ENCODE peak calls at places on chromosomes 3 and 15, in seven cellular contexts. U is RWPE1, P is putamen, Y is NCI-H187, Q is globus pallidus, D is fibroblast of mammary gland, K is aorta. C is an unnamed sample.

GRCh38 chr3:50264964-50265485 is 3.9 kb upstream of the SEMA3B start:
- DNase-seq in U (no peak), P (no peak), Y (no peak), Q (no peak), D (no peak), K (peak; percentile 59), C (no peak)

GRCh38 chr3:78604328-78604727 is 1163.5 kb downstream of the ROBO1 start:
- DNase-seq in U (peak; percentile 1), P (no peak), Y (no peak), Q (no peak), D (peak; percentile 89), K (no peak), C (peak; percentile 40)

GRCh38 chr3:16148783-16149182 is 25.7 kb upstream of the GALNT15 start:
- DNase-seq in U (no peak), P (peak; percentile 33), Y (no peak), Q (no peak), D (peak; percentile 97), K (peak; percentile 72), C (peak; percentile 22)

GRCh38 chr3:150613034-150613433 is 9.9 kb downstream of the SELENOT start:
- DNase-seq in U (no peak), P (no peak), Y (no peak), Q (no peak), D (no peak), K (no peak), C (no peak)

GRCh38 chr15:17026633-17027032 is 3515.0 kb downstream of the GOLGA6L6 start:
- DNase-seq in U (no peak), P (no peak), Y (no peak), Q (no peak), D (no peak), K (no peak), C (no peak)

GRCh38 chr15:93382196-93382820 is 293.3 kb upstream of the RGMA start:
- DNase-seq in U (no peak), P (no peak), Y (no peak), Q (no peak), D (no peak), K (no peak), C (no peak)

GRCh38 chr3:134356411-134357040 is 17.7 kb downstream of the AMOTL2 start:
- DNase-seq in U (no peak), P (no peak), Y (no peak), Q (no peak), D (no peak), K (peak; percentile 10), C (no peak)

GRCh38 chr15:69607101-69607500 is 154.5 kb downstream of the RPLP1 start:
- DNase-seq in U (no peak), P (no peak), Y (no peak), Q (no peak), D (no peak), K (peak; percentile 61), C (no peak)

GRCh38 chr3:50652709-50653108 is 22.0 kb upstream of the DOCK3 start:
- DNase-seq in U (peak; percentile 45), P (no peak), Y (no peak), Q (no peak), D (peak; percentile 19), K (no peak), C (no peak)

GRCh38 chr3:131850223-131850622 is 184.6 kb downstream of the CPNE4 start:
- DNase-seq in U (no peak), P (no peak), Y (no peak), Q (no peak), D (no peak), K (no peak), C (no peak)

GRCh38 chr3:141367038-141367730 is 1.1 kb upstream of the ZBTB38 start:
- DNase-seq in U (peak; percentile 83), P (no peak), Y (no peak), Q (no peak), D (peak; percentile 100), K (peak; percentile 61), C (peak; percentile 99)

GRCh38 chr3:155131104-155131503 is 51.0 kb downstream of the MME start:
- DNase-seq in U (peak; percentile 72), P (no peak), Y (no peak), Q (no peak), D (peak; percentile 78), K (no peak), C (peak; percentile 97)

GRCh38 chr3:190892328-190893011 is 30.0 kb upstream of the GMNC start:
- DNase-seq in U (no peak), P (no peak), Y (no peak), Q (no peak), D (peak; percentile 23), K (no peak), C (no peak)

GRCh38 chr3:31980530-31981205 is 394 bp downstream of the OSBPL10 start:
- DNase-seq in U (no peak), P (peak; percentile 22), Y (no peak), Q (no peak), D (peak; percentile 29), K (peak; percentile 66), C (peak; percentile 64)

GRCh38 chr3:190531406-190531805 is 17.5 kb downstream of the IL1RAP start:
- DNase-seq in U (peak; percentile 38), P (no peak), Y (no peak), Q (no peak), D (no peak), K (no peak), C (peak; percentile 70)

GRCh38 chr3:169147246-169148008 is 516.1 kb downstream of the MECOM start:
- DNase-seq in U (peak; percentile 74), P (no peak), Y (peak; percentile 28), Q (no peak), D (peak; percentile 29), K (peak; percentile 57), C (no peak)

GRCh38 chr3:121667333-121667732 is 6.6 kb upstream of the HCLS1 start:
- DNase-seq in U (no peak), P (no peak), Y (no peak), Q (no peak), D (no peak), K (no peak), C (no peak)

GRCh38 chr3:135576786-135577185 is 388.7 kb upstream of the PPP2R3A start:
- DNase-seq in U (no peak), P (no peak), Y (no peak), Q (no peak), D (no peak), K (no peak), C (no peak)

GRCh38 chr3:71425491-71426071 is 157.9 kb downstream of the FOXP1 start:
- DNase-seq in U (no peak), P (no peak), Y (no peak), Q (no peak), D (peak; percentile 95), K (no peak), C (peak; percentile 67)

GRCh38 chr3:117393801-117394200 is 684.2 kb downstream of the TUSC7 start:
- DNase-seq in U (no peak), P (no peak), Y (no peak), Q (no peak), D (no peak), K (no peak), C (no peak)

GRCh38 chr15:99704444-99704838 is 28.8 kb downstream of the LYSMD4 start:
- DNase-seq in U (peak; percentile 65), P (peak; percentile 84), Y (no peak), Q (peak; percentile 89), D (peak; percentile 91), K (no peak), C (peak; percentile 45)

GRCh38 chr3:141498592-141499223 is 11.9 kb downstream of the RASA2 start:
- DNase-seq in U (no peak), P (no peak), Y (no peak), Q (peak; percentile 14), D (no peak), K (peak; percentile 71), C (no peak)

GRCh38 chr3:61927332-61927731 is 366.0 kb downstream of the PTPRG start:
- DNase-seq in U (no peak), P (peak; percentile 47), Y (no peak), Q (peak; percentile 51), D (peak; percentile 94), K (peak; percentile 87), C (no peak)

GRCh38 chr15:86061581-86061980 is 18.1 kb upstream of the AGBL1 start:
- DNase-seq in U (no peak), P (no peak), Y (no peak), Q (no peak), D (no peak), K (no peak), C (no peak)

GRCh38 chr3:115702598-115702997 is 79.3 kb downstream of the GAP43 start:
- DNase-seq in U (no peak), P (no peak), Y (no peak), Q (no peak), D (no peak), K (no peak), C (no peak)

GRCh38 chr15:73800662-73801345 is 47.7 kb upstream of the INSYN1 start:
- DNase-seq in U (peak; percentile 80), P (peak; percentile 47), Y (no peak), Q (peak; percentile 77), D (peak; percentile 83), K (peak; percentile 79), C (peak; percentile 49)

GRCh38 chr3:177438596-177439220 is 241.4 kb upstream of the TBL1XR1 start:
- DNase-seq in U (no peak), P (no peak), Y (no peak), Q (no peak), D (no peak), K (no peak), C (no peak)

GRCh38 chr3:194537732-194538247 is 51.0 kb upstream of the ATP13A3 start:
- DNase-seq in U (peak; percentile 35), P (no peak), Y (no peak), Q (no peak), D (peak; percentile 35), K (peak; percentile 61), C (peak; percentile 40)

GRCh38 chr3:116048991-116049390 is 396.3 kb downstream of the LSAMP start:
- DNase-seq in U (no peak), P (no peak), Y (no peak), Q (no peak), D (no peak), K (no peak), C (no peak)

GRCh38 chr15:23566070-23567050 is 886 bp downstream of the MKRN3 start:
- DNase-seq in U (no peak), P (peak; percentile 34), Y (peak; percentile 35), Q (peak; percentile 61), D (no peak), K (no peak), C (no peak)

GRCh38 chr15:31255176-31255510 is 71.5 kb upstream of the KLF13 start:
- DNase-seq in U (no peak), P (no peak), Y (no peak), Q (no peak), D (no peak), K (no peak), C (no peak)

GRCh38 chr3:190617185-190617584 is 103.3 kb downstream of the IL1RAP start:
- DNase-seq in U (peak; percentile 3), P (no peak), Y (no peak), Q (peak; percentile 7), D (no peak), K (peak; percentile 60), C (no peak)

GRCh38 chr3:70038671-70039070 is 39.1 kb downstream of the SAMMSON start:
- DNase-seq in U (no peak), P (no peak), Y (no peak), Q (no peak), D (no peak), K (no peak), C (no peak)

GRCh38 chr3:127484601-127485388 is 105.7 kb downstream of the TPRA1 start:
- DNase-seq in U (no peak), P (no peak), Y (no peak), Q (no peak), D (no peak), K (no peak), C (no peak)

GRCh38 chr3:196662711-196663571 is 23.4 kb downstream of the NRROS start:
- DNase-seq in U (no peak), P (no peak), Y (no peak), Q (no peak), D (no peak), K (no peak), C (no peak)

GRCh38 chr3:98731720-98732238 is 31.4 kb upstream of the ST3GAL6 start:
- DNase-seq in U (peak; percentile 2), P (peak; percentile 34), Y (no peak), Q (peak; percentile 33), D (no peak), K (no peak), C (no peak)

GRCh38 chr15:97479957-97480356 is 480.5 kb upstream of the ARRDC4 start:
- DNase-seq in U (no peak), P (no peak), Y (no peak), Q (no peak), D (no peak), K (no peak), C (no peak)